ENCODE peak calls at places on chromosomes 6 and 20, in six cellular contexts. E is lung, V is NB4, A is Panc1, T is RWPE1, U is fibroblast of lung. G is an unnamed sample.

GRCh38 chr20:51176846-51177245 is 153.9 kb upstream of the KCNG1 start:
- DNase-seq in E (no peak), V (no peak), A (no peak), T (no peak), U (peak; percentile 81), G (no peak)

GRCh38 chr6:35415065-35415880 is 36.9 kb upstream of the FANCE start:
- DNase-seq in E (peak; percentile 79), V (peak; percentile 58), A (no peak), T (peak; percentile 42), U (peak; percentile 86), G (peak; percentile 66)

GRCh38 chr6:14922306-14922705 is 323.6 kb upstream of the JARID2 start:
- DNase-seq in E (no peak), V (peak; percentile 97), A (no peak), T (no peak), U (peak; percentile 68), G (no peak)

GRCh38 chr20:22703843-22704242 is 119.5 kb upstream of the FOXA2 start:
- DNase-seq in E (no peak), V (no peak), A (no peak), T (no peak), U (no peak), G (no peak)

GRCh38 chr20:407097-407952 is 774 bp upstream of the RBCK1 start:
- DNase-seq in E (peak; percentile 68), V (peak; percentile 92), A (peak; percentile 67), T (no peak), U (peak; percentile 71), G (peak; percentile 44)

GRCh38 chr20:51597389-51598231 is 55.1 kb upstream of the NFATC2 start:
- DNase-seq in E (no peak), V (no peak), A (no peak), T (no peak), U (no peak), G (no peak)

GRCh38 chr6:161366301-161366953 is 92.6 kb upstream of the AGPAT4 start:
- DNase-seq in E (no peak), V (peak; percentile 37), A (no peak), T (no peak), U (no peak), G (no peak)

GRCh38 chr6:157762636-157763035 is 60.4 kb upstream of the SNX9 start:
- DNase-seq in E (no peak), V (peak; percentile 34), A (no peak), T (no peak), U (no peak), G (no peak)

GRCh38 chr6:137968901-137969300 is 101.8 kb downstream of the TNFAIP3 start:
- DNase-seq in E (no peak), V (peak; percentile 82), A (no peak), T (no peak), U (peak; percentile 19), G (no peak)

GRCh38 chr6:130885392-130886192 is 58.4 kb downstream of the SMLR1 start:
- DNase-seq in E (peak; percentile 76), V (peak; percentile 83), A (peak; percentile 67), T (peak; percentile 57), U (peak; percentile 66), G (peak; percentile 61)

GRCh38 chr20:24890286-24890685 is 58.8 kb upstream of the CST7 start:
- DNase-seq in E (no peak), V (no peak), A (no peak), T (no peak), U (no peak), G (no peak)

GRCh38 chr6:37668251-37668650 is 29.4 kb downstream of the MDGA1 start:
- DNase-seq in E (no peak), V (no peak), A (no peak), T (peak; percentile 29), U (no peak), G (no peak)

GRCh38 chr6:43687437-43688347 is at the start of gene MRPS18A:
- DNase-seq in E (peak; percentile 89), V (peak; percentile 84), A (no peak), T (peak; percentile 87), U (peak; percentile 81), G (peak; percentile 29)

GRCh38 chr20:6767536-6768227 is at the start of gene BMP2:
- DNase-seq in E (peak; percentile 42), V (peak; percentile 85), A (no peak), T (peak; percentile 52), U (peak; percentile 75), G (no peak)

GRCh38 chr6:136470044-136470443 is 80.2 kb downstream of the MAP7 start:
- DNase-seq in E (no peak), V (peak; percentile 42), A (no peak), T (no peak), U (no peak), G (no peak)

GRCh38 chr6:92810913-92811312 is 608.4 kb downstream of the EPHA7 start:
- DNase-seq in E (no peak), V (peak; percentile 58), A (peak; percentile 5), T (peak; percentile 31), U (peak; percentile 14), G (no peak)
- TF ChIP-seq CTCF in E (no peak), V (peak; percentile 73), A (peak; percentile 73), T (peak; percentile 43), U (peak; percentile 84), G (no peak)

GRCh38 chr6:169656626-169657610 is 44.9 kb downstream of the WDR27 start:
- DNase-seq in E (no peak), V (no peak), A (no peak), T (no peak), U (no peak), G (no peak)

GRCh38 chr6:169653691-169654090 is 48.1 kb downstream of the WDR27 start:
- DNase-seq in E (no peak), V (no peak), A (no peak), T (no peak), U (no peak), G (no peak)

GRCh38 chr6:169651498-169651897 is 50.3 kb downstream of the WDR27 start:
- DNase-seq in E (no peak), V (no peak), A (no peak), T (no peak), U (no peak), G (no peak)

GRCh38 chr6:169652896-169653295 is 48.9 kb downstream of the WDR27 start:
- DNase-seq in E (no peak), V (no peak), A (no peak), T (no peak), U (no peak), G (no peak)

DNA sequence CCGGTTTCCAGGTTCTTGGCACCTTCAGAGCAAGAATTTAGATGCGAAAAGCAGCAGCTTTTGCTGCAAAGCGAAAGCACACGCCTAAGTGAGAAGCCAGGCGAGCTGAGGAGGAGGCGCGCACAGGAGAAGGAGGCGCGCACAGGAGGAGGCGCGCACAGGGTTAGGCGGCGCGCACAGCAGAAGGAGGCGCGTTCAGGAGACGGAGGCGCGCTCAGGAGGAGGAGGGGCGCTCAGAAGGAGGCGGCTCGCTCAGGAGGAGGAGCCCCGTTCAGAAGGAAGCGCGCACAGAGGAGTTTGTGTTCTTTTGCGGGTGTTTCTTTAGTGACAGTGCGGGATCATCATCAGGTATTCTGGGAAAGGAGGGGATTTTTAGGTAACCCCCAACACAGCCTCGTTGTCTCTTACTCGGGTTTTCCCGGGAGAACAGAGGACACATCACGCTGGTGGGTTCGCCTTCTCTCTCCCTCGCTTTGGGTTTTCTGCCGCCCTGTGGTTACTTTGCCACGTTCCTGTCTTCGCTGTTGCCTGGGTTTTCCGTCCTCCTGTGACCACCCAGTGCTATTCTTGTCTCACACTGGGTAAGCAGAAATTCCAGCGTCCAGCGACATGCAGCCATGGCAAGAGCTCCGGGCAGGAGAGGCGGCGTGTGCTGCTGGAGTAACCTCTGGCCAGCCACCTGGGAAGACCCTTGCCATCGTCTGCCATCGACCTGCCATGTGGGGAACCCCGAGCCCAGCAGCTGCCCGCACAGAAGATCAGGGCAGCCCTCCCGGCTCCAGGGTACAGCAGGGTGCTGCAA is 47.0 kb downstream of the WDR27 start:
- DNase-seq in E (peak; percentile 59), V (no peak), A (peak; percentile 24), T (peak; percentile 55), U (peak; percentile 79), G (peak; percentile 29)
- TF ChIP-seq CTCF in E (no peak), V (no peak), A (no peak), T (peak; percentile 30), U (peak; percentile 49), G (peak; percentile 42)

DNA sequence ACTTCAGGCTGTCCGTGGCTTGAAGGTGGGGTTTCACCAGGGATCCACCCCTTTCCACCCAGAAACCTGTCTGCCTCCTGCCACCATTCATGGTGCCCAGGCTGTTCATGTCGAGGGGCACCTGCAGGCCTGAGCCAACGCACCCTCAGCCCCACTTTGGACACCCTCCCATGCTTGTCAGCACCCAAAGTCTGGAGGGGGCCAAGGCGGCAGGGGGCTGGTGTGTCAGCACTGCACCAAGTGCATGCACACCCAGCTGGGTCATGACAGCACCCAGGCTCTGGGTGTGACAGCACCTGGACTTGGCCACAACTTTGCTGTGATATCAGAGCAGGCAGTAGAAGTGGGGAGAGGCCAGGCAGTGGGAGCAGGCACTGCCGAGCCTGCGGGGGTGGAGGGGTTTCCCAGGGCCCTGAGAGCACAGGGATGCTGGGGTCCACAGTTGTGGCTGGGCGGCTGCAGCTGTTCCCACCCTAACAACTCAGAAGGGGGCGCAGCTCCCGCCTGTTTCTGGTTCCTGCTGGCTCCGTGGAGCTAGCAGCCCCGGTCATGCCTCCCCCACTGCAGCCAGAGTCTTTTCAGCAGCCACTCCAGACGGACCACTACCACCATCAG is 33.3 kb upstream of the GRM4 start:
- DNase-seq in E (no peak), V (no peak), A (no peak), T (no peak), U (no peak), G (no peak)
- TF ChIP-seq CTCF in E (no peak), V (no peak), A (no peak), T (no peak), U (no peak), G (no peak)

GRCh38 chr6:125274935-125275334 is 26.8 kb downstream of the HDDC2 start:
- DNase-seq in E (no peak), V (no peak), A (no peak), T (no peak), U (no peak), G (no peak)

GRCh38 chr6:125273965-125274364 is 27.8 kb downstream of the HDDC2 start:
- DNase-seq in E (no peak), V (no peak), A (no peak), T (peak; percentile 83), U (peak; percentile 82), G (no peak)

GRCh38 chr6:125275779-125276178 is 26.0 kb downstream of the HDDC2 start:
- DNase-seq in E (no peak), V (no peak), A (no peak), T (no peak), U (no peak), G (no peak)

GRCh38 chr6:125271486-125272159 is 30.1 kb downstream of the HDDC2 start:
- DNase-seq in E (no peak), V (no peak), A (no peak), T (no peak), U (no peak), G (no peak)

GRCh38 chr6:125273251-125273650 is 28.5 kb downstream of the HDDC2 start:
- DNase-seq in E (no peak), V (no peak), A (no peak), T (no peak), U (no peak), G (no peak)
- TF ChIP-seq CTCF in E (no peak), V (no peak), A (no peak), T (no peak), U (no peak), G (no peak)

GRCh38 chr20:62782893-62783278 is 13.4 kb upstream of the MRGBP start:
- DNase-seq in E (no peak), V (peak; percentile 61), A (no peak), T (no peak), U (no peak), G (no peak)
- TF ChIP-seq CTCF in E (no peak), V (no peak), A (no peak), T (no peak), U (no peak), G (no peak)

GRCh38 chr6:6841571-6841970 is 253.1 kb downstream of the LY86 start:
- DNase-seq in E (no peak), V (peak; percentile 43), A (no peak), T (no peak), U (no peak), G (no peak)
- TF ChIP-seq CTCF in E (no peak), V (peak; percentile 9), A (no peak), T (no peak), U (no peak), G (no peak)